ENCODE peak calls at places on chromosomes 4 and X, in six cellular contexts. H is WTC11; P is stimulated activated CD4-positive, alpha-beta T cell treated with anti-CD3 and anti-CD28 coated beads, Interleukin-4, amount 100 ng/mL, for 4 hours; T is NCI-H748 treated with DMSO at 0.1 percent for 48 hours; O is kidney epithelial cell; L is NCI-H1417. Q is an unnamed sample.

GRCh38 chrX:104195489-104196084 is 29.3 kb downstream of the FAM199X start:
- DNase-seq in H (no peak), P (no peak), T (peak; percentile 0), O (no peak), L (peak; percentile 33), Q (no peak)

GRCh38 chr4:162838671-162839070 is 328.0 kb downstream of the NAF1 start:
- DNase-seq in H (no peak), P (no peak), T (no peak), O (no peak), L (no peak), Q (no peak)

GRCh38 chrX:989959-990510 is 222.4 kb downstream of the CRLF2 start:
- DNase-seq in H (no peak), P (peak; percentile 1), T (peak; percentile 46), O (peak; percentile 50), L (peak; percentile 14), Q (peak; percentile 71)

GRCh38 chrX:135275973-135276372 is 24.1 kb downstream of the ETDA start:
- DNase-seq in H (no peak), P (no peak), T (no peak), O (no peak), L (no peak), Q (no peak)

GRCh38 chr4:52945499-52945898 is 83.4 kb downstream of the RASL11B start:
- DNase-seq in H (no peak), P (no peak), T (no peak), O (no peak), L (no peak), Q (no peak)

GRCh38 chr4:48909697-48910096 is 3.1 kb upstream of the OCIAD2 start:
- DNase-seq in H (no peak), P (peak; percentile 33), T (no peak), O (peak; percentile 99), L (no peak), Q (peak; percentile 95)

GRCh38 chr4:10006604-10007435 is 14.5 kb downstream of the SLC2A9 start:
- DNase-seq in H (no peak), P (no peak), T (no peak), O (peak; percentile 84), L (no peak), Q (no peak)

GRCh38 chr4:99457676-99458075 is 22.5 kb upstream of the ADH7 start:
- DNase-seq in H (no peak), P (no peak), T (no peak), O (no peak), L (no peak), Q (no peak)

GRCh38 chr4:101556845-101557244 is 209.5 kb upstream of the PPP3CA start:
- DNase-seq in H (no peak), P (no peak), T (no peak), O (no peak), L (no peak), Q (no peak)

GRCh38 chr4:105944535-105944934 is 49.3 kb downstream of the NPNT start:
- DNase-seq in H (no peak), P (no peak), T (no peak), O (no peak), L (no peak), Q (peak; percentile 9)

GRCh38 chr4:39860804-39861203 is 116.9 kb downstream of the PDS5A start:
- DNase-seq in H (no peak), P (no peak), T (no peak), O (no peak), L (no peak), Q (no peak)

GRCh38 chr4:61224573-61224972 is 24.4 kb downstream of the ADGRL3 start:
- DNase-seq in H (no peak), P (no peak), T (no peak), O (no peak), L (no peak), Q (no peak)

GRCh38 chrX:15206306-15206705 is 63.6 kb downstream of the ASB9 start:
- DNase-seq in H (no peak), P (no peak), T (peak; percentile 68), O (no peak), L (peak; percentile 26), Q (no peak)

GRCh38 chr4:102665527-102665926 is 95.2 kb downstream of the MANBA start:
- DNase-seq in H (no peak), P (no peak), T (peak; percentile 49), O (no peak), L (no peak), Q (no peak)

GRCh38 chr4:184969610-184970009 is 48.7 kb upstream of the HELT start:
- DNase-seq in H (no peak), P (no peak), T (no peak), O (no peak), L (no peak), Q (no peak)

GRCh38 chr4:12304912-12305311 is 876.2 kb upstream of the HS3ST1 start:
- DNase-seq in H (no peak), P (no peak), T (no peak), O (no peak), L (no peak), Q (no peak)

GRCh38 chr4:175891863-175892262 is 79.8 kb upstream of the GPM6A start:
- DNase-seq in H (no peak), P (no peak), T (peak; percentile 54), O (no peak), L (no peak), Q (no peak)

GRCh38 chrX:46433892-46434291 is 111.3 kb downstream of the ZNF674 start:
- DNase-seq in H (no peak), P (no peak), T (no peak), O (no peak), L (no peak), Q (no peak)

GRCh38 chrX:43836435-43837184 is 45.6 kb downstream of the MAOB start:
- DNase-seq in H (no peak), P (no peak), T (peak; percentile 12), O (no peak), L (no peak), Q (no peak)

GRCh38 chr4:28082686-28083390 is 1222.2 kb downstream of the STIM2 start:
- DNase-seq in H (no peak), P (no peak), T (no peak), O (no peak), L (no peak), Q (no peak)

GRCh38 chr4:123340381-123340701 is 56.3 kb upstream of the SPRY1 start:
- DNase-seq in H (no peak), P (no peak), T (no peak), O (no peak), L (no peak), Q (peak; percentile 21)

GRCh38 chr4:75985116-75985515 is 5.6 kb downstream of the SDAD1 start:
- DNase-seq in H (no peak), P (no peak), T (no peak), O (peak; percentile 9), L (no peak), Q (peak; percentile 30)

GRCh38 chr4:76677571-76678326 is 220.2 kb downstream of the SOWAHB start:
- DNase-seq in H (no peak), P (no peak), T (peak; percentile 30), O (no peak), L (no peak), Q (no peak)

GRCh38 chrX:124388562-124388961 is 42.2 kb downstream of the SH2D1A start:
- DNase-seq in H (peak; percentile 20), P (peak; percentile 22), T (peak; percentile 39), O (peak; percentile 14), L (peak; percentile 52), Q (peak; percentile 7)

GRCh38 chr4:78308517-78308916 is 243.1 kb upstream of the ANXA3 start:
- DNase-seq in H (no peak), P (no peak), T (no peak), O (no peak), L (no peak), Q (no peak)

GRCh38 chr4:85738721-85739120 is 263.8 kb downstream of the ARHGAP24 start:
- DNase-seq in H (no peak), P (no peak), T (no peak), O (no peak), L (no peak), Q (no peak)

GRCh38 chrX:123860506-123860840 is 620 bp downstream of the XIAP start:
- DNase-seq in H (no peak), P (no peak), T (peak; percentile 15), O (no peak), L (peak; percentile 56), Q (no peak)

GRCh38 chrX:136856527-136856926 is 24.0 kb downstream of the RBMX start:
- DNase-seq in H (no peak), P (no peak), T (no peak), O (no peak), L (no peak), Q (no peak)

GRCh38 chrX:43949669-43950068 is 23.5 kb downstream of the NDP start:
- DNase-seq in H (peak; percentile 63), P (peak; percentile 19), T (no peak), O (no peak), L (no peak), Q (no peak)

GRCh38 chr4:83830138-83830537 is 294.2 kb downstream of the GPAT3 start:
- DNase-seq in H (no peak), P (no peak), T (peak; percentile 51), O (no peak), L (no peak), Q (no peak)

GRCh38 chr4:46277165-46277951 is 112.6 kb downstream of the GABRA2 start:
- DNase-seq in H (no peak), P (no peak), T (no peak), O (no peak), L (no peak), Q (no peak)

GRCh38 chr4:179272282-179272681 is 1830.0 kb upstream of the AGA start:
- DNase-seq in H (no peak), P (no peak), T (no peak), O (no peak), L (no peak), Q (no peak)

GRCh38 chr4:21992330-21992729 is 43.8 kb upstream of the KCNIP4 start:
- DNase-seq in H (no peak), P (no peak), T (no peak), O (no peak), L (no peak), Q (peak; percentile 52)

GRCh38 chrX:109862386-109862910 is 129.4 kb upstream of the ACSL4 start:
- DNase-seq in H (no peak), P (no peak), T (no peak), O (no peak), L (no peak), Q (no peak)

GRCh38 chrX:41468647-41469323 is 21.6 kb downstream of the NYX start:
- DNase-seq in H (no peak), P (no peak), T (peak; percentile 68), O (no peak), L (peak; percentile 75), Q (no peak)

GRCh38 chr4:113468165-113469022 is 293.1 kb downstream of the CAMK2D start:
- DNase-seq in H (peak; percentile 10), P (peak; percentile 14), T (no peak), O (peak; percentile 99), L (no peak), Q (peak; percentile 97)

GRCh38 chrX:11760958-11761357 is 2.9 kb downstream of the MSL3 start:
- DNase-seq in H (no peak), P (no peak), T (no peak), O (no peak), L (no peak), Q (no peak)

GRCh38 chrX:107730298-107730655 is 45.3 kb downstream of the TSC22D3 start:
- DNase-seq in H (no peak), P (no peak), T (no peak), O (no peak), L (no peak), Q (no peak)

GRCh38 chr4:119744580-119744979 is 116.0 kb upstream of the PDE5A start:
- DNase-seq in H (no peak), P (no peak), T (no peak), O (no peak), L (no peak), Q (no peak)

Q was measured in amniotic stem cell.